ENCODE peak calls at places on chromosomes 1 and 21, in nine cellular contexts. One of them, this sample, is unnamed.

GRCh38 chr1:29503441-29503840 is 267.1 kb downstream of the PTPRU start:
- DNase-seq in WTC11: no peak
- DNase-seq in brain microvascular endothelial cell: no peak
- DNase-seq in nephron progenitor cell: no peak
- DNase-seq in neural progenitor cell: no peak
- DNase-seq in Calu3: no peak
- DNase-seq in right lobe of liver: peak
- DNase-seq in progenitor cell of endocrine pancreas: no peak
- DNase-seq in vagina: no peak
- DNase-seq in this sample: no peak

GRCh38 chr21:38352536-38353219 is 95.9 kb downstream of the KCNJ15 start:
- DNase-seq in WTC11: peak
- DNase-seq in nephron progenitor cell: peak
- DNase-seq in Calu3: peak
- DNase-seq in brain microvascular endothelial cell: peak
- DNase-seq in neural progenitor cell: peak
- DNase-seq in vagina: peak
- DNase-seq in right lobe of liver: no peak
- DNase-seq in progenitor cell of endocrine pancreas: peak
- DNase-seq in this sample: peak

GRCh38 chr1:227869851-227870305 is 54.4 kb downstream of the PRSS38 start:
- DNase-seq in progenitor cell of endocrine pancreas: no peak
- DNase-seq in vagina: no peak
- DNase-seq in brain microvascular endothelial cell: no peak
- DNase-seq in nephron progenitor cell: no peak
- DNase-seq in WTC11: no peak
- DNase-seq in neural progenitor cell: no peak
- DNase-seq in right lobe of liver: no peak
- DNase-seq in Calu3: no peak
- DNase-seq in this sample: no peak

GRCh38 chr1:50333595-50333974 is 89.7 kb downstream of the DMRTA2 start:
- DNase-seq in WTC11: peak
- DNase-seq in right lobe of liver: peak
- DNase-seq in Calu3: peak
- DNase-seq in progenitor cell of endocrine pancreas: peak
- DNase-seq in vagina: no peak
- DNase-seq in brain microvascular endothelial cell: no peak
- DNase-seq in nephron progenitor cell: peak
- DNase-seq in neural progenitor cell: peak
- DNase-seq in this sample: peak

GRCh38 chr1:203039609-203040517 is 13.6 kb downstream of the PPFIA4 start:
- DNase-seq in neural progenitor cell: peak
- DNase-seq in right lobe of liver: no peak
- DNase-seq in nephron progenitor cell: peak
- DNase-seq in WTC11: peak
- DNase-seq in Calu3: peak
- DNase-seq in vagina: no peak
- DNase-seq in progenitor cell of endocrine pancreas: no peak
- DNase-seq in brain microvascular endothelial cell: no peak
- DNase-seq in this sample: no peak

GRCh38 chr21:33047231-33047630 is 21.5 kb downstream of the OLIG2 start:
- DNase-seq in WTC11: no peak
- DNase-seq in neural progenitor cell: no peak
- DNase-seq in right lobe of liver: no peak
- DNase-seq in Calu3: no peak
- DNase-seq in brain microvascular endothelial cell: no peak
- DNase-seq in vagina: no peak
- DNase-seq in progenitor cell of endocrine pancreas: no peak
- DNase-seq in nephron progenitor cell: no peak
- DNase-seq in this sample: no peak

GRCh38 chr1:50633465-50633864 is 210.2 kb upstream of the DMRTA2 start:
- DNase-seq in vagina: no peak
- DNase-seq in right lobe of liver: no peak
- DNase-seq in brain microvascular endothelial cell: no peak
- DNase-seq in progenitor cell of endocrine pancreas: no peak
- DNase-seq in WTC11: no peak
- DNase-seq in nephron progenitor cell: no peak
- DNase-seq in Calu3: peak
- DNase-seq in neural progenitor cell: peak
- DNase-seq in this sample: no peak

GRCh38 chr21:14054682-14055081 is 156.1 kb downstream of the LIPI start:
- DNase-seq in WTC11: no peak
- DNase-seq in Calu3: no peak
- DNase-seq in progenitor cell of endocrine pancreas: no peak
- DNase-seq in right lobe of liver: no peak
- DNase-seq in brain microvascular endothelial cell: no peak
- DNase-seq in nephron progenitor cell: no peak
- DNase-seq in vagina: no peak
- DNase-seq in neural progenitor cell: no peak
- DNase-seq in this sample: no peak

GRCh38 chr1:1665815-1666251 is 7.0 kb upstream of the CDK11B start:
- DNase-seq in brain microvascular endothelial cell: no peak
- DNase-seq in right lobe of liver: peak
- DNase-seq in nephron progenitor cell: peak
- DNase-seq in vagina: no peak
- DNase-seq in progenitor cell of endocrine pancreas: peak
- DNase-seq in WTC11: peak
- DNase-seq in Calu3: peak
- DNase-seq in neural progenitor cell: peak
- DNase-seq in this sample: peak
- TF ChIP-seq CTCF in brain microvascular endothelial cell: peak
- TF ChIP-seq CTCF in right lobe of liver: peak
- TF ChIP-seq CTCF in nephron progenitor cell: peak
- TF ChIP-seq CTCF in vagina: no peak
- TF ChIP-seq CTCF in progenitor cell of endocrine pancreas: peak
- TF ChIP-seq CTCF in WTC11: peak
- TF ChIP-seq CTCF in Calu3: no peak
- TF ChIP-seq CTCF in neural progenitor cell: peak
- TF ChIP-seq CTCF in this sample: peak

GRCh38 chr1:240691521-240692338 is 79.8 kb upstream of the GREM2 start:
- DNase-seq in brain microvascular endothelial cell: peak
- DNase-seq in neural progenitor cell: peak
- DNase-seq in WTC11: peak
- DNase-seq in progenitor cell of endocrine pancreas: peak
- DNase-seq in right lobe of liver: peak
- DNase-seq in vagina: no peak
- DNase-seq in Calu3: peak
- DNase-seq in nephron progenitor cell: peak
- DNase-seq in this sample: no peak
- TF ChIP-seq CTCF in brain microvascular endothelial cell: peak
- TF ChIP-seq CTCF in neural progenitor cell: peak
- TF ChIP-seq CTCF in WTC11: no peak
- TF ChIP-seq CTCF in progenitor cell of endocrine pancreas: peak
- TF ChIP-seq CTCF in right lobe of liver: peak
- TF ChIP-seq CTCF in vagina: no peak
- TF ChIP-seq CTCF in Calu3: peak
- TF ChIP-seq CTCF in nephron progenitor cell: peak
- TF ChIP-seq CTCF in this sample: peak

GRCh38 chr1:45552309-45552708 is 1.7 kb downstream of the AKR1A1 start:
- DNase-seq in brain microvascular endothelial cell: no peak
- DNase-seq in nephron progenitor cell: no peak
- DNase-seq in Calu3: no peak
- DNase-seq in right lobe of liver: no peak
- DNase-seq in neural progenitor cell: no peak
- DNase-seq in WTC11: no peak
- DNase-seq in vagina: no peak
- DNase-seq in progenitor cell of endocrine pancreas: no peak
- DNase-seq in this sample: no peak
- TF ChIP-seq CTCF in brain microvascular endothelial cell: no peak
- TF ChIP-seq CTCF in nephron progenitor cell: no peak
- TF ChIP-seq CTCF in Calu3: no peak
- TF ChIP-seq CTCF in right lobe of liver: no peak
- TF ChIP-seq CTCF in neural progenitor cell: no peak
- TF ChIP-seq CTCF in WTC11: no peak
- TF ChIP-seq CTCF in vagina: no peak
- TF ChIP-seq CTCF in progenitor cell of endocrine pancreas: no peak
- TF ChIP-seq CTCF in this sample: no peak

GRCh38 chr1:65992160-65993046 is 199.7 kb downstream of the PDE4B start:
- DNase-seq in Calu3: no peak
- DNase-seq in neural progenitor cell: peak
- DNase-seq in WTC11: no peak
- DNase-seq in brain microvascular endothelial cell: no peak
- DNase-seq in right lobe of liver: no peak
- DNase-seq in vagina: no peak
- DNase-seq in progenitor cell of endocrine pancreas: no peak
- DNase-seq in nephron progenitor cell: no peak
- DNase-seq in this sample: no peak
- TF ChIP-seq CTCF in Calu3: no peak
- TF ChIP-seq CTCF in neural progenitor cell: no peak
- TF ChIP-seq CTCF in WTC11: no peak
- TF ChIP-seq CTCF in brain microvascular endothelial cell: peak
- TF ChIP-seq CTCF in right lobe of liver: no peak
- TF ChIP-seq CTCF in vagina: no peak
- TF ChIP-seq CTCF in progenitor cell of endocrine pancreas: no peak
- TF ChIP-seq CTCF in nephron progenitor cell: no peak
- TF ChIP-seq CTCF in this sample: no peak

DNA sequence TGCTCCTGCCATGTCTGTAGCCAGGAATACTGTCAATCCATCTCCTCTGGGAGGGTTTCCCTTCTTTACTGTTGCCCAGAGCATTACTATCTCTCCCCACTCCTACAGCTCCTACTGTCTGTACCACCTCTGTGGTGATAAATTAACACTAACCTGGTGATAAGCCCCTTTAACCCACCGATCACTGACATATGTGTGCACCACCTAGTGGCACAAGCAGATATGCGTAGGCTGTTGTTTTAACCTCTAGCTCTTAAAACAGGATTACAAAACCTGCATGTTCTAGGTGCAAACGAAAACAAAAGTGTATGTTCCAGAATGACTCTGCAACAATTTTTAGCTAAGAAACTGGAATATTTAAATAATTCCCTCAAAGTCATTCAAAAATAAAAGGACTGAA is 93.9 kb upstream of the BEND5 start:
- DNase-seq in brain microvascular endothelial cell: no peak
- DNase-seq in neural progenitor cell: peak
- DNase-seq in progenitor cell of endocrine pancreas: no peak
- DNase-seq in vagina: no peak
- DNase-seq in WTC11: peak
- DNase-seq in right lobe of liver: no peak
- DNase-seq in nephron progenitor cell: peak
- DNase-seq in Calu3: peak
- DNase-seq in this sample: no peak
- TF ChIP-seq CTCF in brain microvascular endothelial cell: peak
- TF ChIP-seq CTCF in neural progenitor cell: peak
- TF ChIP-seq CTCF in progenitor cell of endocrine pancreas: peak
- TF ChIP-seq CTCF in vagina: no peak
- TF ChIP-seq CTCF in WTC11: peak
- TF ChIP-seq CTCF in right lobe of liver: peak
- TF ChIP-seq CTCF in nephron progenitor cell: peak
- TF ChIP-seq CTCF in Calu3: peak
- TF ChIP-seq CTCF in this sample: peak

DNA sequence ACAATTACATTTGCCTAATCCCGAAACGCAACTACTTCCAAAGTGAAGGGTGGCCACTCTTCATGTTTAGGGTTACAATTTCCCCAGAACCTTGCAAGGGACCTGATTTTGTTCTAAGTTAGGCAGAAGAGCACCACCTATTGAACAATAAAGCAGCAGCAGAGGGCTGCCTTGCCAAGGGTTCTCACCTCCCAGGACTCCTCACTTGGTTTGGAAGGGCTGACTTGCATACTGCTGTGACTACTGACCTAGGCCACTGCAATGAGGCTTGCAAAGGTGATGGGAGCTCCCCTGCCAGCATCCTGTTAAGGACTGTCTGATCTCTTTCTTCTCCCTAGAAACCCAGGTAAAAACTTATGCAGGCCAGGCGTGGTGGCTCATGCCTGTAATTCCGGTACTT is 14.2 kb downstream of the MTOR start:
- DNase-seq in vagina: no peak
- DNase-seq in right lobe of liver: no peak
- DNase-seq in WTC11: no peak
- DNase-seq in neural progenitor cell: no peak
- DNase-seq in progenitor cell of endocrine pancreas: no peak
- DNase-seq in Calu3: no peak
- DNase-seq in brain microvascular endothelial cell: no peak
- DNase-seq in nephron progenitor cell: no peak
- DNase-seq in this sample: no peak
- TF ChIP-seq CTCF in vagina: no peak
- TF ChIP-seq CTCF in right lobe of liver: no peak
- TF ChIP-seq CTCF in WTC11: no peak
- TF ChIP-seq CTCF in neural progenitor cell: no peak
- TF ChIP-seq CTCF in progenitor cell of endocrine pancreas: no peak
- TF ChIP-seq CTCF in Calu3: no peak
- TF ChIP-seq CTCF in brain microvascular endothelial cell: no peak
- TF ChIP-seq CTCF in nephron progenitor cell: no peak
- TF ChIP-seq CTCF in this sample: peak

DNA sequence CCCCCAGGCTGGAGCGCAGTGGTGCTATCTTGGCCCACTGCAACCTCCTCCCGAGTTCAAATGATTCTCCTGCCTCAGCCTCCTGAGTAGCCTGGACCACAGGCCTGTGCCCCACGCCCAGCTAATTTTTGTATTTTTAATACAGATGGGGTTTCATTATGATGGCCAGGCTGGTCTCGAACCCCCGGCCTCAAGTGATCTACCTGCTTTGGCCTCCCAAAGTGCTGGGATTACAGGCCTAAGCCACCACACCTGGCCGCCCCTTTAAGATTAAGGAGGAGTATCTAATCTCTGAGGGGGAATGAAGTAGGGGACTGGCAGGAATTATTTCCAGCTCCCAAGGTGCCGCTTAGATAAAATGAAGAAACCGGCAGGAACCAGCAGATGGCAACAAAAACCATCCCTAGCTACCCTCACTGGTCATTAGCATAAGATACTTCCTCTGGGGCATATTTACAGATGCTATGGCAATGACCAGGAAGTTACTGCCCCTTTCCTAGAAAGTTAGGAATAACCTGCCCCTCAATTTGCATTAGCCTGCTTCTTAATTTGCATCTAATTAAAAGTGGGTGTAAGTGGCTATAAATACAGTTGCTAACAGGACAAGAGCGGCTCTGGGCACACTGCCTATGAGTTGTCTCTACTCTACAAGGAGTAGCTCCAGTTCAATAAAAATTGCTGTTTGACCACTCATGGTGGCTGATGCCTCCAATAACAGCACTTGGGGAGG is 7.1 kb upstream of the NSUN4 start:
- DNase-seq in progenitor cell of endocrine pancreas: no peak
- DNase-seq in neural progenitor cell: peak
- DNase-seq in WTC11: peak
- DNase-seq in vagina: no peak
- DNase-seq in Calu3: peak
- DNase-seq in nephron progenitor cell: no peak
- DNase-seq in right lobe of liver: no peak
- DNase-seq in brain microvascular endothelial cell: peak
- DNase-seq in this sample: peak
- TF ChIP-seq CTCF in progenitor cell of endocrine pancreas: peak
- TF ChIP-seq CTCF in neural progenitor cell: peak
- TF ChIP-seq CTCF in WTC11: no peak
- TF ChIP-seq CTCF in vagina: no peak
- TF ChIP-seq CTCF in Calu3: no peak
- TF ChIP-seq CTCF in nephron progenitor cell: no peak
- TF ChIP-seq CTCF in right lobe of liver: peak
- TF ChIP-seq CTCF in brain microvascular endothelial cell: peak
- TF ChIP-seq CTCF in this sample: peak

GRCh38 chr1:92291372-92291999 is 7.3 kb downstream of the GLMN start:
- DNase-seq in Calu3: no peak
- DNase-seq in progenitor cell of endocrine pancreas: no peak
- DNase-seq in WTC11: no peak
- DNase-seq in vagina: no peak
- DNase-seq in brain microvascular endothelial cell: peak
- DNase-seq in neural progenitor cell: peak
- DNase-seq in right lobe of liver: no peak
- DNase-seq in nephron progenitor cell: no peak
- DNase-seq in this sample: no peak
- TF ChIP-seq CTCF in Calu3: peak
- TF ChIP-seq CTCF in progenitor cell of endocrine pancreas: peak
- TF ChIP-seq CTCF in WTC11: peak
- TF ChIP-seq CTCF in vagina: peak
- TF ChIP-seq CTCF in brain microvascular endothelial cell: peak
- TF ChIP-seq CTCF in neural progenitor cell: peak
- TF ChIP-seq CTCF in right lobe of liver: peak
- TF ChIP-seq CTCF in nephron progenitor cell: peak
- TF ChIP-seq CTCF in this sample: peak

This sample was measured in GM13977.